ENCODE peak calls at places on chromosomes 5 and 9, in ten cellular contexts. One of them, this sample, is unnamed.

GRCh38 chr5:32057157-32058096 is 116.7 kb downstream of the GOLPH3 start:
- DNase-seq in left ventricle myocardium inferior: no peak
- DNase-seq in mucosa of descending colon: no peak
- DNase-seq in cardiac muscle cell: peak; percentile 39
- DNase-seq in cardiac fibroblast: peak; percentile 58
- DNase-seq in activated CD8-positive, alpha-beta T cell treated with anti-CD3 and anti-CD28 coated beads for 36 hours: no peak
- DNase-seq in mesothelial cell of epicardium: no peak
- DNase-seq in AG04450: no peak
- DNase-seq in GM13977: no peak
- DNase-seq in body of pancreas: no peak
- DNase-seq in this sample: no peak

GRCh38 chr9:22654833-22655232 is 208.2 kb downstream of the DMRTA1 start:
- DNase-seq in cardiac muscle cell: no peak
- DNase-seq in mesothelial cell of epicardium: no peak
- DNase-seq in AG04450: no peak
- DNase-seq in cardiac fibroblast: no peak
- DNase-seq in left ventricle myocardium inferior: no peak
- DNase-seq in GM13977: no peak
- DNase-seq in mucosa of descending colon: no peak
- DNase-seq in body of pancreas: no peak
- DNase-seq in activated CD8-positive, alpha-beta T cell treated with anti-CD3 and anti-CD28 coated beads for 36 hours: no peak
- DNase-seq in this sample: no peak

GRCh38 chr5:35617435-35618296 is at the start of gene SPEF2:
- DNase-seq in mesothelial cell of epicardium: peak; percentile 61
- DNase-seq in cardiac muscle cell: peak; percentile 93
- DNase-seq in body of pancreas: peak; percentile 93
- DNase-seq in GM13977: peak; percentile 75
- DNase-seq in cardiac fibroblast: peak; percentile 93
- DNase-seq in mucosa of descending colon: peak; percentile 84
- DNase-seq in left ventricle myocardium inferior: peak; percentile 78
- DNase-seq in activated CD8-positive, alpha-beta T cell treated with anti-CD3 and anti-CD28 coated beads for 36 hours: peak; percentile 89
- DNase-seq in AG04450: peak; percentile 74
- DNase-seq in this sample: peak; percentile 48

GRCh38 chr5:173532689-173533250 is 83.7 kb downstream of the BOD1 start:
- DNase-seq in left ventricle myocardium inferior: no peak
- DNase-seq in cardiac fibroblast: no peak
- DNase-seq in GM13977: no peak
- DNase-seq in mesothelial cell of epicardium: no peak
- DNase-seq in AG04450: no peak
- DNase-seq in body of pancreas: no peak
- DNase-seq in mucosa of descending colon: no peak
- DNase-seq in activated CD8-positive, alpha-beta T cell treated with anti-CD3 and anti-CD28 coated beads for 36 hours: no peak
- DNase-seq in cardiac muscle cell: no peak
- DNase-seq in this sample: no peak

GRCh38 chr9:129282308-129283211 is 104.5 kb upstream of the IER5L start:
- DNase-seq in activated CD8-positive, alpha-beta T cell treated with anti-CD3 and anti-CD28 coated beads for 36 hours: no peak
- DNase-seq in cardiac fibroblast: no peak
- DNase-seq in mucosa of descending colon: no peak
- DNase-seq in AG04450: no peak
- DNase-seq in GM13977: peak; percentile 7
- DNase-seq in left ventricle myocardium inferior: no peak
- DNase-seq in body of pancreas: peak; percentile 50
- DNase-seq in mesothelial cell of epicardium: no peak
- DNase-seq in cardiac muscle cell: no peak
- DNase-seq in this sample: no peak

GRCh38 chr9:97397220-97397619 is 14.7 kb upstream of the TDRD7 start:
- DNase-seq in mucosa of descending colon: no peak
- DNase-seq in cardiac fibroblast: no peak
- DNase-seq in left ventricle myocardium inferior: no peak
- DNase-seq in mesothelial cell of epicardium: no peak
- DNase-seq in body of pancreas: no peak
- DNase-seq in AG04450: no peak
- DNase-seq in GM13977: no peak
- DNase-seq in activated CD8-positive, alpha-beta T cell treated with anti-CD3 and anti-CD28 coated beads for 36 hours: peak; percentile 65
- DNase-seq in cardiac muscle cell: no peak
- DNase-seq in this sample: no peak

GRCh38 chr9:36456480-36457115 is 56.5 kb upstream of the RNF38 start:
- DNase-seq in GM13977: no peak
- DNase-seq in cardiac muscle cell: peak; percentile 27
- DNase-seq in mucosa of descending colon: no peak
- DNase-seq in left ventricle myocardium inferior: no peak
- DNase-seq in body of pancreas: no peak
- DNase-seq in cardiac fibroblast: no peak
- DNase-seq in activated CD8-positive, alpha-beta T cell treated with anti-CD3 and anti-CD28 coated beads for 36 hours: no peak
- DNase-seq in mesothelial cell of epicardium: no peak
- DNase-seq in AG04450: no peak
- DNase-seq in this sample: no peak

GRCh38 chr5:24167791-24168190 is 477.0 kb downstream of the CDH10 start:
- DNase-seq in cardiac fibroblast: peak; percentile 0
- DNase-seq in mucosa of descending colon: no peak
- DNase-seq in mesothelial cell of epicardium: no peak
- DNase-seq in left ventricle myocardium inferior: no peak
- DNase-seq in cardiac muscle cell: no peak
- DNase-seq in activated CD8-positive, alpha-beta T cell treated with anti-CD3 and anti-CD28 coated beads for 36 hours: no peak
- DNase-seq in AG04450: no peak
- DNase-seq in GM13977: no peak
- DNase-seq in body of pancreas: no peak
- DNase-seq in this sample: no peak

GRCh38 chr5:124157320-124157719 is 589.1 kb downstream of the ZNF608 start:
- DNase-seq in body of pancreas: no peak
- DNase-seq in AG04450: no peak
- DNase-seq in mucosa of descending colon: no peak
- DNase-seq in activated CD8-positive, alpha-beta T cell treated with anti-CD3 and anti-CD28 coated beads for 36 hours: peak; percentile 6
- DNase-seq in GM13977: no peak
- DNase-seq in mesothelial cell of epicardium: no peak
- DNase-seq in left ventricle myocardium inferior: no peak
- DNase-seq in cardiac fibroblast: no peak
- DNase-seq in cardiac muscle cell: no peak
- DNase-seq in this sample: no peak

GRCh38 chr5:22314548-22314947 is 538.6 kb downstream of the CDH12 start:
- DNase-seq in cardiac muscle cell: no peak
- DNase-seq in GM13977: no peak
- DNase-seq in left ventricle myocardium inferior: no peak
- DNase-seq in cardiac fibroblast: no peak
- DNase-seq in activated CD8-positive, alpha-beta T cell treated with anti-CD3 and anti-CD28 coated beads for 36 hours: no peak
- DNase-seq in AG04450: no peak
- DNase-seq in mucosa of descending colon: no peak
- DNase-seq in body of pancreas: no peak
- DNase-seq in mesothelial cell of epicardium: no peak
- DNase-seq in this sample: no peak

GRCh38 chr9:96383165-96383939 is at the start of gene SLC35D2:
- DNase-seq in AG04450: no peak
- DNase-seq in body of pancreas: peak; percentile 76
- DNase-seq in activated CD8-positive, alpha-beta T cell treated with anti-CD3 and anti-CD28 coated beads for 36 hours: peak; percentile 16
- DNase-seq in GM13977: peak; percentile 67
- DNase-seq in cardiac muscle cell: peak; percentile 78
- DNase-seq in left ventricle myocardium inferior: peak; percentile 71
- DNase-seq in mesothelial cell of epicardium: peak; percentile 29
- DNase-seq in cardiac fibroblast: peak; percentile 55
- DNase-seq in mucosa of descending colon: peak; percentile 91
- DNase-seq in this sample: peak; percentile 64

GRCh38 chr9:116042321-116042720 is 111.3 kb upstream of the PAPPA start:
- DNase-seq in cardiac fibroblast: no peak
- DNase-seq in activated CD8-positive, alpha-beta T cell treated with anti-CD3 and anti-CD28 coated beads for 36 hours: no peak
- DNase-seq in GM13977: no peak
- DNase-seq in AG04450: no peak
- DNase-seq in mucosa of descending colon: no peak
- DNase-seq in mesothelial cell of epicardium: no peak
- DNase-seq in body of pancreas: no peak
- DNase-seq in left ventricle myocardium inferior: peak; percentile 19
- DNase-seq in cardiac muscle cell: peak; percentile 46
- DNase-seq in this sample: no peak

GRCh38 chr9:72721086-72721485 is 199.7 kb downstream of the TMC1 start:
- DNase-seq in mucosa of descending colon: no peak
- DNase-seq in cardiac fibroblast: no peak
- DNase-seq in AG04450: no peak
- DNase-seq in body of pancreas: no peak
- DNase-seq in cardiac muscle cell: no peak
- DNase-seq in GM13977: no peak
- DNase-seq in activated CD8-positive, alpha-beta T cell treated with anti-CD3 and anti-CD28 coated beads for 36 hours: no peak
- DNase-seq in left ventricle myocardium inferior: no peak
- DNase-seq in mesothelial cell of epicardium: no peak
- DNase-seq in this sample: no peak

GRCh38 chr5:34728236-34728635 is 72.1 kb downstream of the RAI14 start:
- DNase-seq in cardiac muscle cell: no peak
- DNase-seq in body of pancreas: no peak
- DNase-seq in left ventricle myocardium inferior: no peak
- DNase-seq in mesothelial cell of epicardium: no peak
- DNase-seq in AG04450: no peak
- DNase-seq in mucosa of descending colon: no peak
- DNase-seq in cardiac fibroblast: no peak
- DNase-seq in GM13977: no peak
- DNase-seq in activated CD8-positive, alpha-beta T cell treated with anti-CD3 and anti-CD28 coated beads for 36 hours: no peak
- DNase-seq in this sample: no peak

GRCh38 chr5:126003309-126003708 is 419.9 kb upstream of the GRAMD2B start:
- DNase-seq in left ventricle myocardium inferior: peak; percentile 50
- DNase-seq in cardiac muscle cell: peak; percentile 94
- DNase-seq in activated CD8-positive, alpha-beta T cell treated with anti-CD3 and anti-CD28 coated beads for 36 hours: no peak
- DNase-seq in cardiac fibroblast: peak; percentile 83
- DNase-seq in GM13977: no peak
- DNase-seq in mucosa of descending colon: no peak
- DNase-seq in body of pancreas: peak; percentile 20
- DNase-seq in AG04450: peak; percentile 42
- DNase-seq in mesothelial cell of epicardium: no peak
- DNase-seq in this sample: no peak

GRCh38 chr5:107724642-107725041 is 53.9 kb upstream of the EFNA5 start:
- DNase-seq in body of pancreas: no peak
- DNase-seq in AG04450: no peak
- DNase-seq in activated CD8-positive, alpha-beta T cell treated with anti-CD3 and anti-CD28 coated beads for 36 hours: no peak
- DNase-seq in left ventricle myocardium inferior: no peak
- DNase-seq in mesothelial cell of epicardium: no peak
- DNase-seq in cardiac fibroblast: no peak
- DNase-seq in cardiac muscle cell: no peak
- DNase-seq in mucosa of descending colon: no peak
- DNase-seq in GM13977: no peak
- DNase-seq in this sample: no peak

GRCh38 chr5:114223866-114224265 is 138.0 kb upstream of the KCNN2 start:
- DNase-seq in cardiac muscle cell: peak; percentile 18
- DNase-seq in AG04450: no peak
- DNase-seq in mucosa of descending colon: no peak
- DNase-seq in mesothelial cell of epicardium: no peak
- DNase-seq in GM13977: peak; percentile 6
- DNase-seq in activated CD8-positive, alpha-beta T cell treated with anti-CD3 and anti-CD28 coated beads for 36 hours: no peak
- DNase-seq in left ventricle myocardium inferior: no peak
- DNase-seq in cardiac fibroblast: peak; percentile 58
- DNase-seq in body of pancreas: peak; percentile 27
- DNase-seq in this sample: no peak

GRCh38 chr9:108550111-108550510 is 305.7 kb downstream of the ACTL7B start:
- DNase-seq in AG04450: no peak
- DNase-seq in left ventricle myocardium inferior: no peak
- DNase-seq in mucosa of descending colon: no peak
- DNase-seq in GM13977: no peak
- DNase-seq in cardiac fibroblast: peak; percentile 37
- DNase-seq in cardiac muscle cell: no peak
- DNase-seq in body of pancreas: no peak
- DNase-seq in mesothelial cell of epicardium: no peak
- DNase-seq in activated CD8-positive, alpha-beta T cell treated with anti-CD3 and anti-CD28 coated beads for 36 hours: no peak
- DNase-seq in this sample: no peak

GRCh38 chr9:117184173-117184572 is 230.7 kb downstream of the ASTN2 start:
- DNase-seq in cardiac fibroblast: no peak
- DNase-seq in activated CD8-positive, alpha-beta T cell treated with anti-CD3 and anti-CD28 coated beads for 36 hours: no peak
- DNase-seq in GM13977: no peak
- DNase-seq in cardiac muscle cell: no peak
- DNase-seq in mucosa of descending colon: no peak
- DNase-seq in mesothelial cell of epicardium: no peak
- DNase-seq in AG04450: no peak
- DNase-seq in body of pancreas: no peak
- DNase-seq in left ventricle myocardium inferior: no peak
- DNase-seq in this sample: no peak

GRCh38 chr9:89730715-89731114 is 125.9 kb downstream of the GADD45G start:
- DNase-seq in cardiac fibroblast: no peak
- DNase-seq in AG04450: no peak
- DNase-seq in mucosa of descending colon: no peak
- DNase-seq in body of pancreas: peak; percentile 93
- DNase-seq in left ventricle myocardium inferior: no peak
- DNase-seq in mesothelial cell of epicardium: no peak
- DNase-seq in GM13977: no peak
- DNase-seq in cardiac muscle cell: no peak
- DNase-seq in activated CD8-positive, alpha-beta T cell treated with anti-CD3 and anti-CD28 coated beads for 36 hours: no peak
- DNase-seq in this sample: no peak

GRCh38 chr5:107388111-107388861 is 282.5 kb downstream of the EFNA5 start:
- DNase-seq in mucosa of descending colon: no peak
- DNase-seq in left ventricle myocardium inferior: no peak
- DNase-seq in body of pancreas: no peak
- DNase-seq in cardiac muscle cell: peak; percentile 82
- DNase-seq in activated CD8-positive, alpha-beta T cell treated with anti-CD3 and anti-CD28 coated beads for 36 hours: peak; percentile 7
- DNase-seq in GM13977: peak; percentile 28
- DNase-seq in AG04450: peak; percentile 63
- DNase-seq in cardiac fibroblast: peak; percentile 91
- DNase-seq in mesothelial cell of epicardium: no peak
- DNase-seq in this sample: peak; percentile 19

GRCh38 chr5:154610321-154611154 is 132.5 kb upstream of the HAND1 start:
- DNase-seq in cardiac muscle cell: peak; percentile 83
- DNase-seq in AG04450: peak; percentile 24
- DNase-seq in mucosa of descending colon: peak; percentile 76
- DNase-seq in mesothelial cell of epicardium: peak; percentile 66
- DNase-seq in cardiac fibroblast: peak; percentile 80
- DNase-seq in left ventricle myocardium inferior: peak; percentile 54
- DNase-seq in GM13977: peak; percentile 91
- DNase-seq in body of pancreas: peak; percentile 78
- DNase-seq in activated CD8-positive, alpha-beta T cell treated with anti-CD3 and anti-CD28 coated beads for 36 hours: peak; percentile 83
- DNase-seq in this sample: peak; percentile 92
- TF ChIP-seq CTCF in cardiac muscle cell: peak; percentile 96
- TF ChIP-seq CTCF in AG04450: peak; percentile 87
- TF ChIP-seq CTCF in mucosa of descending colon: peak; percentile 71
- TF ChIP-seq CTCF in mesothelial cell of epicardium: peak; percentile 79
- TF ChIP-seq CTCF in cardiac fibroblast: peak; percentile 95
- TF ChIP-seq CTCF in left ventricle myocardium inferior: peak; percentile 86
- TF ChIP-seq CTCF in GM13977: peak; percentile 99
- TF ChIP-seq CTCF in body of pancreas: peak; percentile 81
- TF ChIP-seq CTCF in activated CD8-positive, alpha-beta T cell treated with anti-CD3 and anti-CD28 coated beads for 36 hours: peak; percentile 76
- TF ChIP-seq CTCF in this sample: peak; percentile 97

GRCh38 chr9:137076636-137077009 is 694 bp upstream of the UAP1L1 start:
- DNase-seq in body of pancreas: no peak
- DNase-seq in left ventricle myocardium inferior: no peak
- DNase-seq in mucosa of descending colon: no peak
- DNase-seq in cardiac muscle cell: no peak
- DNase-seq in GM13977: no peak
- DNase-seq in AG04450: no peak
- DNase-seq in cardiac fibroblast: no peak
- DNase-seq in mesothelial cell of epicardium: no peak
- DNase-seq in activated CD8-positive, alpha-beta T cell treated with anti-CD3 and anti-CD28 coated beads for 36 hours: no peak
- DNase-seq in this sample: no peak
- TF ChIP-seq CTCF in body of pancreas: no peak
- TF ChIP-seq CTCF in left ventricle myocardium inferior: no peak
- TF ChIP-seq CTCF in mucosa of descending colon: no peak
- TF ChIP-seq CTCF in cardiac muscle cell: no peak
- TF ChIP-seq CTCF in GM13977: no peak
- TF ChIP-seq CTCF in AG04450: no peak
- TF ChIP-seq CTCF in cardiac fibroblast: no peak
- TF ChIP-seq CTCF in mesothelial cell of epicardium: no peak
- TF ChIP-seq CTCF in activated CD8-positive, alpha-beta T cell treated with anti-CD3 and anti-CD28 coated beads for 36 hours: no peak
- TF ChIP-seq CTCF in this sample: no peak

GRCh38 chr5:112320408-112320807 is 98.7 kb downstream of the EPB41L4A start:
- DNase-seq in mesothelial cell of epicardium: no peak
- DNase-seq in cardiac fibroblast: no peak
- DNase-seq in left ventricle myocardium inferior: no peak
- DNase-seq in activated CD8-positive, alpha-beta T cell treated with anti-CD3 and anti-CD28 coated beads for 36 hours: no peak
- DNase-seq in body of pancreas: no peak
- DNase-seq in cardiac muscle cell: peak; percentile 8
- DNase-seq in GM13977: no peak
- DNase-seq in mucosa of descending colon: no peak
- DNase-seq in AG04450: no peak
- DNase-seq in this sample: no peak
- TF ChIP-seq CTCF in mesothelial cell of epicardium: no peak
- TF ChIP-seq CTCF in cardiac fibroblast: no peak
- TF ChIP-seq CTCF in left ventricle myocardium inferior: no peak
- TF ChIP-seq CTCF in activated CD8-positive, alpha-beta T cell treated with anti-CD3 and anti-CD28 coated beads for 36 hours: no peak
- TF ChIP-seq CTCF in body of pancreas: no peak
- TF ChIP-seq CTCF in cardiac muscle cell: no peak
- TF ChIP-seq CTCF in GM13977: no peak
- TF ChIP-seq CTCF in mucosa of descending colon: no peak
- TF ChIP-seq CTCF in AG04450: no peak
- TF ChIP-seq CTCF in this sample: no peak

GRCh38 chr9:134481762-134482161 is 155.5 kb downstream of the RXRA start:
- DNase-seq in cardiac muscle cell: no peak
- DNase-seq in mesothelial cell of epicardium: no peak
- DNase-seq in cardiac fibroblast: no peak
- DNase-seq in GM13977: no peak
- DNase-seq in AG04450: no peak
- DNase-seq in activated CD8-positive, alpha-beta T cell treated with anti-CD3 and anti-CD28 coated beads for 36 hours: no peak
- DNase-seq in body of pancreas: no peak
- DNase-seq in left ventricle myocardium inferior: no peak
- DNase-seq in mucosa of descending colon: no peak
- DNase-seq in this sample: no peak
- TF ChIP-seq CTCF in cardiac muscle cell: no peak
- TF ChIP-seq CTCF in mesothelial cell of epicardium: no peak
- TF ChIP-seq CTCF in cardiac fibroblast: no peak
- TF ChIP-seq CTCF in GM13977: no peak
- TF ChIP-seq CTCF in AG04450: no peak
- TF ChIP-seq CTCF in activated CD8-positive, alpha-beta T cell treated with anti-CD3 and anti-CD28 coated beads for 36 hours: no peak
- TF ChIP-seq CTCF in body of pancreas: no peak
- TF ChIP-seq CTCF in left ventricle myocardium inferior: no peak
- TF ChIP-seq CTCF in mucosa of descending colon: no peak
- TF ChIP-seq CTCF in this sample: no peak

This sample was measured in GM10248.